ENCODE peak calls at places on chromosomes 2 and 18, in seven cellular contexts. T, N, V, Z, E, I and B are unnamed samples.

GRCh38 chr2:196066794-196067382 is 1.7 kb downstream of the DNAH7 start:
- DNase-seq in T (no peak), N (no peak), V (no peak), Z (no peak), E (no peak), I (peak), B (no peak)

GRCh38 chr2:232983669-232983991 is 29.4 kb downstream of the NGEF start:
- DNase-seq in T (no peak), N (no peak), V (no peak), Z (no peak), E (no peak), I (no peak), B (no peak)

GRCh38 chr2:80454628-80455027 is 150.1 kb upstream of the LRRTM1 start:
- DNase-seq in T (peak), N (no peak), V (no peak), Z (no peak), E (peak), I (no peak), B (no peak)

GRCh38 chr2:200377774-200378336 is 71.4 kb downstream of the SPATS2L start:
- DNase-seq in T (no peak), N (no peak), V (no peak), Z (no peak), E (no peak), I (peak), B (no peak)

GRCh38 chr18:63775166-63775730 is at the start of gene SERPINB7:
- DNase-seq in T (no peak), N (no peak), V (no peak), Z (no peak), E (no peak), I (peak), B (no peak)

GRCh38 chr2:10101491-10101890 is 21.0 kb upstream of the RRM2 start:
- DNase-seq in T (no peak), N (no peak), V (no peak), Z (no peak), E (no peak), I (no peak), B (no peak)

GRCh38 chr2:218691234-218691633 is 19.3 kb downstream of the STK36 start:
- DNase-seq in T (no peak), N (no peak), V (no peak), Z (no peak), E (no peak), I (no peak), B (no peak)

GRCh38 chr2:241035818-241036396 is 37.5 kb downstream of the SNED1 start:
- DNase-seq in T (no peak), N (no peak), V (peak), Z (no peak), E (no peak), I (no peak), B (no peak)

GRCh38 chr2:62156861-62157496 is 38.9 kb upstream of the B3GNT2 start:
- DNase-seq in T (peak), N (no peak), V (no peak), Z (no peak), E (no peak), I (no peak), B (no peak)

GRCh38 chr2:214671330-214671850 is 138.1 kb downstream of the BARD1 start:
- DNase-seq in T (no peak), N (no peak), V (no peak), Z (no peak), E (no peak), I (no peak), B (no peak)

GRCh38 chr2:36165132-36165531 is 190.4 kb upstream of the CRIM1 start:
- DNase-seq in T (no peak), N (no peak), V (no peak), Z (no peak), E (no peak), I (no peak), B (no peak)

GRCh38 chr2:46273919-46274318 is 23.3 kb upstream of the EPAS1 start:
- DNase-seq in T (no peak), N (no peak), V (no peak), Z (no peak), E (no peak), I (no peak), B (no peak)

GRCh38 chr18:78321402-78321801 is 658.2 kb upstream of the SALL3 start:
- DNase-seq in T (no peak), N (no peak), V (no peak), Z (no peak), E (no peak), I (no peak), B (no peak)

GRCh38 chr2:101830555-101830954 is 133.0 kb downstream of the MAP4K4 start:
- DNase-seq in T (no peak), N (no peak), V (no peak), Z (no peak), E (no peak), I (no peak), B (peak)

GRCh38 chr2:66428986-66429612 is 5.8 kb upstream of the MEIS1 start:
- DNase-seq in T (peak), N (no peak), V (no peak), Z (no peak), E (no peak), I (peak), B (no peak)

GRCh38 chr2:74502720-74503505 is 3.5 kb upstream of the LBX2 start:
- DNase-seq in T (peak), N (peak), V (no peak), Z (peak), E (peak), I (peak), B (peak)

GRCh38 chr2:47636176-47636575 is 146.8 kb upstream of the MSH6 start:
- DNase-seq in T (no peak), N (no peak), V (no peak), Z (no peak), E (no peak), I (no peak), B (no peak)

GRCh38 chr2:195592101-195592500 is 64.9 kb upstream of the SLC39A10 start:
- DNase-seq in T (no peak), N (no peak), V (no peak), Z (no peak), E (no peak), I (no peak), B (no peak)

GRCh38 chr2:227036527-227036926 is 127.5 kb downstream of the COL4A4 start:
- DNase-seq in T (no peak), N (no peak), V (no peak), Z (no peak), E (no peak), I (no peak), B (no peak)